ENCODE peak calls at places on chromosomes 5 and 9, in nine cellular contexts. Q, T, L, O, A, W, C, J and I are unnamed samples.

GRCh38 chr9:9091387-9091786 is 1291.8 kb upstream of the DMAC1 start:
- DNase-seq in L (no peak), O (no peak), J (no peak), C (no peak), A (no peak), W (no peak), T (no peak), Q (no peak), I (no peak)

GRCh38 chr9:108664309-108665255 is 191.2 kb downstream of the ACTL7B start:
- DNase-seq in W (no peak), J (no peak), O (no peak), L (no peak), T (no peak), A (no peak), Q (no peak), C (no peak), I (no peak)

GRCh38 chr5:3226171-3226570 is 369.5 kb upstream of the IRX1 start:
- DNase-seq in W (no peak), O (no peak), T (no peak), A (no peak), C (no peak), J (no peak), L (no peak), Q (no peak), I (no peak)

GRCh38 chr9:70013598-70014196 is 30.0 kb upstream of the MAMDC2 start:
- DNase-seq in W (no peak), L (no peak), J (no peak), A (no peak), C (no peak), O (no peak), Q (no peak), T (peak), I (no peak)

GRCh38 chr9:114288233-114289051 is 34.5 kb upstream of the ORM1 start:
- DNase-seq in J (no peak), T (peak), O (no peak), W (no peak), C (no peak), L (no peak), A (no peak), Q (peak), I (no peak)

GRCh38 chr9:6794936-6795335 is 37.2 kb downstream of the KDM4C start:
- DNase-seq in A (no peak), W (no peak), Q (no peak), O (no peak), T (no peak), L (no peak), C (no peak), J (no peak), I (no peak)

GRCh38 chr5:137282216-137282615 is 216.9 kb downstream of the SPOCK1 start:
- DNase-seq in O (no peak), J (no peak), C (no peak), T (peak), A (no peak), W (peak), Q (no peak), L (no peak), I (no peak)

GRCh38 chr5:143682221-143682620 is 129.7 kb upstream of the HMHB1 start:
- DNase-seq in Q (no peak), J (no peak), C (no peak), W (peak), A (no peak), T (peak), O (no peak), L (no peak), I (no peak)

GRCh38 chr5:87127426-87127825 is 140.3 kb upstream of the RASA1 start:
- DNase-seq in C (no peak), Q (no peak), W (peak), J (no peak), A (peak), T (no peak), O (no peak), L (no peak), I (no peak)

GRCh38 chr9:112945620-112946208 is 55.0 kb upstream of the SLC46A2 start:
- DNase-seq in W (no peak), O (no peak), C (no peak), J (no peak), L (peak), Q (no peak), T (no peak), A (no peak), I (no peak)

GRCh38 chr9:123355761-123356520 is at the start of gene CRB2:
- DNase-seq in Q (no peak), J (no peak), L (peak), W (no peak), A (no peak), C (no peak), T (no peak), O (no peak), I (no peak)

GRCh38 chr5:159097461-159098284 is 2.0 kb downstream of the EBF1 start:
- DNase-seq in T (peak), O (no peak), L (peak), C (no peak), Q (peak), J (no peak), A (peak), W (no peak), I (no peak)

GRCh38 chr5:140017397-140018095 is 25.6 kb downstream of the NRG2 start:
- DNase-seq in W (no peak), T (no peak), A (no peak), O (no peak), C (no peak), Q (no peak), L (no peak), J (no peak), I (no peak)

GRCh38 chr5:121500262-121500792 is 351.4 kb upstream of the FTMT start:
- DNase-seq in O (no peak), J (no peak), W (no peak), Q (no peak), L (no peak), C (no peak), A (no peak), T (no peak), I (no peak)

GRCh38 chr5:116859666-116860320 is 285.2 kb upstream of the SEMA6A start:
- DNase-seq in L (no peak), O (no peak), Q (no peak), A (no peak), C (no peak), J (no peak), W (no peak), T (no peak), I (no peak)

GRCh38 chr5:94618029-94618492 is 343 bp downstream of the KIAA0825 start:
- DNase-seq in L (peak), J (peak), Q (peak), W (peak), A (peak), T (peak), C (no peak), O (peak), I (peak)

GRCh38 chr5:34804398-34804797 is 34.6 kb upstream of the TTC23L start:
- DNase-seq in A (no peak), C (no peak), W (no peak), T (no peak), Q (no peak), O (no peak), J (no peak), L (no peak), I (no peak)

GRCh38 chr9:98997580-98997979 is 53.9 kb downstream of the COL15A1 start:
- DNase-seq in A (no peak), T (peak), W (no peak), J (no peak), O (peak), Q (no peak), L (no peak), C (no peak), I (no peak)

GRCh38 chr9:94913550-94913949 is 187.1 kb downstream of the AOPEP start:
- DNase-seq in L (no peak), T (no peak), J (no peak), A (no peak), W (no peak), C (no peak), O (no peak), Q (no peak), I (no peak)

GRCh38 chr5:170985486-170985885 is 123.7 kb downstream of the RANBP17 start:
- DNase-seq in T (peak), A (no peak), L (no peak), J (no peak), O (no peak), C (no peak), Q (no peak), W (no peak), I (no peak)

GRCh38 chr5:10248378-10249260 is 1.1 kb downstream of the ATPSCKMT start:
- DNase-seq in A (no peak), O (peak), Q (no peak), T (no peak), C (no peak), L (no peak), W (no peak), J (no peak), I (no peak)

GRCh38 chr5:88480766-88481499 is 212.3 kb upstream of the TMEM161B start:
- DNase-seq in T (no peak), W (no peak), A (no peak), C (no peak), Q (no peak), J (no peak), L (no peak), O (no peak), I (no peak)

GRCh38 chr5:157121709-157122108 is 12.9 kb upstream of the HAVCR2 start:
- DNase-seq in W (no peak), L (no peak), Q (no peak), J (no peak), T (no peak), O (no peak), A (no peak), C (no peak), I (no peak)

GRCh38 chr9:123887837-123888236 is 42.1 kb downstream of the DENND1A start:
- DNase-seq in T (no peak), O (no peak), W (no peak), C (no peak), L (no peak), J (no peak), Q (no peak), A (no peak), I (no peak)

GRCh38 chr5:119370521-119370920 is 14.7 kb downstream of the TNFAIP8 start:
- DNase-seq in L (no peak), A (no peak), Q (no peak), C (no peak), J (no peak), W (no peak), O (no peak), T (no peak), I (no peak)

GRCh38 chr5:158209219-158209908 is 350.4 kb upstream of the CLINT1 start:
- DNase-seq in A (no peak), O (no peak), C (no peak), W (no peak), T (no peak), J (no peak), L (no peak), Q (no peak), I (no peak)

GRCh38 chr9:128818839-128819715 is 777 bp downstream of the ENDOG start:
- DNase-seq in Q (no peak), A (peak), W (peak), O (peak), J (no peak), T (peak), L (peak), C (peak), I (peak)

GRCh38 chr5:143216211-143216610 is 187.3 kb downstream of the NR3C1 start:
- DNase-seq in O (no peak), L (no peak), C (no peak), Q (no peak), A (no peak), J (no peak), T (no peak), W (no peak), I (no peak)

GRCh38 chr9:87387351-87388055 is 110.2 kb upstream of the DAPK1 start:
- DNase-seq in L (no peak), W (no peak), A (no peak), T (no peak), Q (no peak), C (no peak), J (no peak), O (no peak), I (no peak)

GRCh38 chr5:159096555-159097460 is 2.9 kb downstream of the EBF1 start:
- DNase-seq in W (no peak), A (no peak), T (no peak), L (peak), O (no peak), Q (no peak), C (no peak), J (no peak), I (no peak)

GRCh38 chr5:53381-54174 is 38.4 kb upstream of the PLEKHG4B start:
- DNase-seq in T (peak), W (peak), J (no peak), A (peak), O (no peak), C (no peak), L (peak), Q (no peak), I (no peak)

GRCh38 chr9:2568689-2569088 is 52.9 kb upstream of the VLDLR start:
- DNase-seq in O (no peak), C (no peak), A (no peak), T (no peak), L (no peak), J (no peak), Q (no peak), W (no peak), I (no peak)

GRCh38 chr5:132471006-132471907 is 19.3 kb downstream of the IRF1 start:
- DNase-seq in J (no peak), L (no peak), A (no peak), O (peak), Q (no peak), T (no peak), C (no peak), W (no peak), I (no peak)

GRCh38 chr5:69335341-69335975 is 2.9 kb upstream of the CCDC125 start:
- DNase-seq in C (no peak), A (no peak), T (no peak), O (no peak), Q (no peak), W (no peak), L (no peak), J (no peak), I (no peak)

GRCh38 chr5:14190194-14191164 is 47.3 kb downstream of the TRIO start:
- DNase-seq in Q (no peak), O (no peak), A (no peak), L (no peak), T (peak), C (no peak), J (no peak), W (peak), I (no peak)

GRCh38 chr9:92293075-92293354 is 482 bp downstream of the IARS1 start:
- DNase-seq in O (no peak), A (no peak), T (no peak), J (no peak), C (no peak), W (no peak), Q (no peak), L (no peak), I (no peak)

GRCh38 chr5:23071682-23072081 is 218.5 kb upstream of the CDH12 start:
- DNase-seq in J (no peak), O (no peak), W (no peak), L (no peak), Q (no peak), T (no peak), C (no peak), A (peak), I (no peak)